ENCODE peak calls at places on chromosomes 2 and 18, in five cellular contexts. P, I, B, J and E are unnamed samples.

GRCh38 chr2:141271346-141271745 is 859.5 kb downstream of the LRP1B start:
- DNase-seq in B (peak; percentile 24), I (no peak), P (no peak), J (no peak), E (no peak)

GRCh38 chr18:61079714-61080113 is 253.5 kb upstream of the CDH20 start:
- DNase-seq in B (no peak), J (no peak), P (no peak), I (no peak), E (no peak)

GRCh38 chr2:30201990-30202389 is 29.3 kb upstream of the LBH start:
- DNase-seq in J (no peak), I (no peak), P (no peak), B (peak; percentile 33), E (no peak)

GRCh38 chr2:85511008-85511895 is 27.7 kb upstream of the MAT2A start:
- DNase-seq in B (peak; percentile 41), P (no peak), I (no peak), J (no peak), E (no peak)

GRCh38 chr2:122273785-122274419 is 518.5 kb downstream of the TSN start:
- DNase-seq in B (no peak), P (no peak), I (no peak), J (no peak), E (no peak)

GRCh38 chr2:66561645-66562336 is 126.9 kb downstream of the MEIS1 start:
- DNase-seq in B (peak; percentile 45), I (no peak), P (no peak), J (no peak), E (no peak)

GRCh38 chr2:209872675-209873074 is 101.0 kb downstream of the UNC80 start:
- DNase-seq in I (peak; percentile 33), B (peak; percentile 33), J (no peak), P (no peak), E (peak; percentile 51)

GRCh38 chr2:67997528-67998267 is 65.1 kb downstream of the C1D start:
- DNase-seq in B (peak; percentile 18), I (no peak), P (no peak), J (no peak), E (no peak)

GRCh38 chr18:53056064-53056463 is 716.1 kb downstream of the DCC start:
- DNase-seq in P (no peak), I (no peak), B (no peak), J (no peak), E (no peak)

GRCh38 chr2:79235135-79235534 is 75.6 kb upstream of the REG3A start:
- DNase-seq in P (no peak), J (no peak), B (no peak), I (no peak), E (no peak)

GRCh38 chr18:22471546-22472131 is 53.9 kb upstream of the CTAGE1 start:
- DNase-seq in J (peak; percentile 47), I (peak; percentile 63), P (no peak), B (peak; percentile 44), E (no peak)

GRCh38 chr18:13036622-13037320 is 45.6 kb downstream of the CEP192 start:
- DNase-seq in B (peak; percentile 43), J (no peak), P (no peak), I (no peak), E (no peak)

GRCh38 chr2:28291811-28292455 is 100.7 kb upstream of the FOSL2 start:
- DNase-seq in I (no peak), B (peak; percentile 27), P (no peak), J (no peak), E (no peak)

GRCh38 chr2:88350641-88351601 is 101.6 kb downstream of the FOXI3 start:
- DNase-seq in P (peak; percentile 82), J (no peak), B (peak; percentile 6), I (peak; percentile 75), E (peak; percentile 72)

GRCh38 chr2:18483896-18484295 is 76.6 kb downstream of the RDH14 start:
- DNase-seq in I (no peak), P (no peak), B (no peak), J (no peak), E (no peak)

GRCh38 chr2:145906356-145906755 is 1386.4 kb upstream of the ZEB2 start:
- DNase-seq in P (no peak), B (no peak), I (peak; percentile 27), J (no peak), E (no peak)

GRCh38 chr2:143110759-143111428 is 18.3 kb upstream of the ARHGAP15 start:
- DNase-seq in J (no peak), P (peak; percentile 57), B (peak; percentile 78), I (peak; percentile 56), E (peak; percentile 47)

GRCh38 chr18:68604256-68604655 is 110.7 kb downstream of the TMX3 start:
- DNase-seq in I (no peak), B (peak; percentile 36), J (no peak), P (no peak), E (no peak)

GRCh38 chr2:24702800-24703199 is 90.4 kb downstream of the PTRHD1 start:
- DNase-seq in B (peak; percentile 78), J (no peak), I (no peak), P (no peak), E (no peak)

GRCh38 chr18:78611869-78612268 is 367.7 kb upstream of the SALL3 start:
- DNase-seq in J (no peak), B (no peak), I (no peak), P (no peak), E (no peak)

GRCh38 chr2:102050854-102051391 is 59.2 kb downstream of the IL1R2 start:
- DNase-seq in B (peak; percentile 96), J (peak; percentile 52), I (peak; percentile 63), P (peak; percentile 72), E (peak; percentile 66)

GRCh38 chr2:216553093-216553478 is 54.4 kb downstream of the RPL37A start:
- DNase-seq in P (no peak), J (no peak), I (no peak), B (no peak), E (no peak)

GRCh38 chr18:11849845-11850747 is 1.1 kb upstream of the CHMP1B start:
- DNase-seq in B (peak; percentile 95), J (peak; percentile 40), I (peak; percentile 66), P (peak; percentile 58), E (peak; percentile 78)

GRCh38 chr2:28810384-28811285 is at the start of gene SPDYA:
- DNase-seq in P (peak; percentile 82), J (peak; percentile 36), I (peak; percentile 64), B (peak; percentile 65), E (peak; percentile 81)

GRCh38 chr18:68568364-68568763 is 146.5 kb downstream of the TMX3 start:
- DNase-seq in J (no peak), I (no peak), P (no peak), B (no peak), E (no peak)

GRCh38 chr2:62305421-62306176 is 109.7 kb downstream of the B3GNT2 start:
- DNase-seq in J (no peak), P (peak; percentile 27), I (no peak), B (no peak), E (no peak)

GRCh38 chr2:134412639-134412999 is 158.7 kb downstream of the MGAT5 start:
- DNase-seq in B (no peak), J (no peak), P (no peak), I (peak; percentile 56), E (no peak)

GRCh38 chr2:232960862-232961261 is 52.2 kb downstream of the NGEF start:
- DNase-seq in B (no peak), I (no peak), P (no peak), J (no peak), E (no peak)

GRCh38 chr2:85394976-85395375 is 15.2 kb downstream of the CAPG start:
- DNase-seq in B (no peak), I (no peak), P (no peak), J (no peak), E (no peak)

GRCh38 chr2:234840336-234840735 is 111.5 kb upstream of the SH3BP4 start:
- DNase-seq in I (peak; percentile 58), J (no peak), B (peak; percentile 95), P (no peak), E (no peak)

GRCh38 chr2:98702896-98703620 is 27.9 kb downstream of the MGAT4A start:
- DNase-seq in B (peak; percentile 10), J (no peak), I (no peak), P (no peak), E (no peak)

GRCh38 chr2:13021470-13021957 is 304.8 kb downstream of the TRIB2 start:
- DNase-seq in P (no peak), B (no peak), J (no peak), I (no peak), E (no peak)

GRCh38 chr2:185475868-185476267 is 262.7 kb upstream of the FSIP2 start:
- DNase-seq in B (no peak), J (no peak), I (no peak), P (no peak), E (no peak)

GRCh38 chr2:38074047-38074774 is 1.7 kb downstream of the CYP1B1 start:
- DNase-seq in P (no peak), J (no peak), I (no peak), B (no peak), E (peak; percentile 61)

GRCh38 chr2:228917195-228917594 is 353.9 kb downstream of the PID1 start:
- DNase-seq in J (no peak), I (no peak), P (no peak), B (peak; percentile 4), E (no peak)

GRCh38 chr2:228919808-228920207 is 351.3 kb downstream of the PID1 start:
- DNase-seq in J (no peak), P (no peak), I (no peak), B (no peak), E (no peak)
- H3K4me1 ChIP-seq in J (no peaks in the 10 kb centered on the region), P (no peaks in the 10 kb centered on the region), I (no peaks in the 10 kb centered on the region), B (no peaks in the 10 kb centered on the region), E (peaks cover 16% of the 10 kb centered on the region)

DNA sequence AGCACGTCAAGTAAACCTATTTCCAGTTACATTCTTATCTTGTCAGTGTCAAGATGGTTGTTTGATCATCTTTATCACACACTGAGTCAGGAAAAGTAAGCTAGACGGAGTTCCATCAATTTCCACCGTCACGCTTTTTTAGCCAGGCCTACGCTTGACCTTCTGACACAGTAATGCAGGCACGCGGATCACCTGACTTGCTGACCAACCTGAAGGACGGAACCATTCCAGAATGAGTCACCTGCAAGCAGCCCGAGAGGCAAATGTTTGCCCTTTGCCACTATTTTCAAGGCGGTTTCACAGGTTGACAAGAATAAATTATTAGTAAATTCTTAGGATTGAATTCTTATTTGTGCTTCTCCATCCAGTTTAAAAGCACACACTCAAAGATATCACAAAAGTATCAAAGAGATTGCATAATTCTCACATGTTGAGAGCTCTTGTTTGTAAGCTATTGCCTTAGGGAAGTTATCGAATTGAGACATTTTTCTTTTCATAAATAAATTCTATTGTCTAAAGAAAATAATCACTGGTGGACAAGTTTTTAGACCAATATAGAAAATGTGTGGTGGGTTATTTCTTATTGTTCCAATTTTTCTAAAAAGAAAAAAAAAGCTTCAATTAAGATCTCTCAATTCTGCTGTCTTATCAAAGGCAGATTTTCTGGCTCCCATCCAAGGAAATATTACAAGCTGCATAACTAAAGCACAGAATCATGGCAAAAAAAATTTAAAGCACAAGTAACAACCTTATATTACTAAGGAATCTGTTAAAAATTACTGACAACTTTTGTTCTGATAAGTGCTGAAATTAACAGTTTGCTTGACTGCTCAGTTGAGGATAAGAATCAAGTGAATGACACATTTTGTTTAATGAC is 31.9 kb downstream of the UXS1 start:
- DNase-seq in J (no peak), B (peak; percentile 24), P (no peak), I (peak; percentile 87), E (peak; percentile 66)
- H3K4me1 ChIP-seq in J (no peaks in the 10 kb centered on the region), B (peaks cover 3% of the 10 kb centered on the region), P (no peaks in the 10 kb centered on the region), I (peaks cover 11% of the 10 kb centered on the region), E (peaks cover 25% of the 10 kb centered on the region)

GRCh38 chr2:207334309-207334630 is 168.5 kb upstream of the KLF7 start:
- DNase-seq in I (no peak), B (peak; percentile 65), J (no peak), P (no peak), E (no peak)
- H3K4me1 ChIP-seq in I (peaks cover 9% of the 10 kb centered on the region), B (peaks cover 17% of the 10 kb centered on the region), J (peaks cover 5% of the 10 kb centered on the region), P (no peaks in the 10 kb centered on the region), E (peaks cover 29% of the 10 kb centered on the region)

GRCh38 chr2:36459725-36460137 is 104.2 kb downstream of the CRIM1 start:
- DNase-seq in I (peak; percentile 20), P (peak; percentile 85), J (no peak), B (peak; percentile 74), E (no peak)
- H3K4me1 ChIP-seq in I (peaks cover 25% of the 10 kb centered on the region), P (no peaks in the 10 kb centered on the region), J (peaks cover 70% of the 10 kb centered on the region), B (peaks cover 56% of the 10 kb centered on the region), E (peaks cover 65% of the 10 kb centered on the region)